ENCODE peak calls at places on chromosomes 6 and 20, in eight cellular contexts. E is SK-N-SH, Y is mucosa of descending colon, P is left ventricle myocardium inferior, Z is HCT116, J is testis, T is stomach, H is lower leg skin. A is an unnamed sample.

GRCh38 chr6:13355043-13355945 is 27.0 kb upstream of the TBC1D7 start:
- DNase-seq in Z (peak), P (no peak), E (no peak), T (no peak), H (no peak), J (no peak), Y (no peak), A (no peak)

GRCh38 chr20:50317644-50318043 is 127.0 kb downstream of the CEBPB start:
- DNase-seq in J (no peak), T (no peak), E (no peak), H (peak), Y (no peak), Z (no peak), P (no peak), A (no peak)

GRCh38 chr6:144219056-144219685 is 66.0 kb upstream of the UTRN start:
- DNase-seq in P (no peak), Z (peak), E (peak), Y (no peak), H (no peak), J (no peak), T (no peak), A (no peak)

GRCh38 chr6:147381734-147382133 is 126.8 kb upstream of the SAMD5 start:
- DNase-seq in E (no peak), T (no peak), J (no peak), Y (no peak), Z (no peak), H (no peak), P (no peak), A (no peak)

GRCh38 chr6:168133186-168133585 is 54.2 kb upstream of the FRMD1 start:
- DNase-seq in Z (no peak), P (peak), Y (peak), T (no peak), J (peak), H (peak), E (no peak), A (no peak)

GRCh38 chr6:160349837-160350236 is 1.7 kb downstream of the SLC22A3 start:
- DNase-seq in Z (no peak), Y (no peak), H (no peak), E (no peak), J (no peak), P (no peak), T (no peak), A (no peak)

GRCh38 chr6:4928426-4928825 is 75.4 kb downstream of the RPP40 start:
- DNase-seq in P (no peak), Z (no peak), T (no peak), H (no peak), E (no peak), J (no peak), Y (no peak), A (no peak)

GRCh38 chr6:3770023-3770422 is 18.5 kb upstream of the PXDC1 start:
- DNase-seq in E (no peak), J (no peak), Y (no peak), T (no peak), H (no peak), Z (no peak), P (no peak), A (no peak)

GRCh38 chr6:37861452-37861851 is 41.9 kb downstream of the ZFAND3 start:
- DNase-seq in E (no peak), J (no peak), H (no peak), T (no peak), Z (no peak), Y (no peak), P (no peak), A (no peak)

GRCh38 chr20:45111285-45111684 is 3.7 kb downstream of the WFDC5 start:
- DNase-seq in T (no peak), J (no peak), Y (no peak), P (no peak), E (no peak), Z (no peak), H (no peak), A (no peak)

GRCh38 chr6:34970962-34971361 is 81.9 kb downstream of the ANKS1A start:
- DNase-seq in Z (no peak), T (no peak), P (no peak), Y (no peak), H (no peak), E (no peak), J (no peak), A (no peak)

GRCh38 chr6:137914530-137915193 is 47.6 kb downstream of the TNFAIP3 start:
- DNase-seq in P (no peak), Y (no peak), J (no peak), E (no peak), H (no peak), Z (no peak), T (no peak), A (no peak)

GRCh38 chr6:148370171-148370570 is 27.5 kb downstream of the SASH1 start:
- DNase-seq in E (no peak), Y (no peak), P (no peak), H (no peak), J (no peak), Z (no peak), T (no peak), A (no peak)

GRCh38 chr6:136549359-136550044 is 720 bp downstream of the MAP7 start:
- DNase-seq in Y (peak), E (peak), H (peak), T (peak), Z (no peak), J (peak), P (no peak), A (no peak)

GRCh38 chr6:16239090-16239797 is 857 bp downstream of the GMPR start:
- DNase-seq in T (peak), E (peak), Y (peak), Z (no peak), J (peak), P (peak), H (no peak), A (peak)

GRCh38 chr6:70277480-70277879 is 25.4 kb downstream of the COL9A1 start:
- DNase-seq in Y (no peak), J (no peak), Z (no peak), E (no peak), H (no peak), P (no peak), T (no peak), A (no peak)

GRCh38 chr6:149484733-149485700 is at the start of gene ZC3H12D:
- DNase-seq in J (peak), T (peak), P (peak), Y (peak), H (peak), Z (peak), E (no peak), A (no peak)

GRCh38 chr6:139732451-139732850 is 358.0 kb upstream of the CITED2 start:
- DNase-seq in H (peak), P (no peak), Z (peak), Y (no peak), T (no peak), J (no peak), E (no peak), A (no peak)

GRCh38 chr6:113564401-113565161 is 292.6 kb upstream of the MARCKS start:
- DNase-seq in P (peak), Z (no peak), H (peak), E (peak), Y (peak), J (peak), T (peak), A (peak)

GRCh38 chr6:20658053-20658452 is 123.8 kb downstream of the CDKAL1 start:
- DNase-seq in P (no peak), H (no peak), J (no peak), Z (no peak), T (no peak), Y (no peak), E (no peak), A (no peak)

GRCh38 chr6:150002710-150003109 is 22.6 kb downstream of the RAET1L start:
- DNase-seq in T (no peak), E (no peak), P (no peak), H (no peak), Y (no peak), J (no peak), Z (no peak), A (no peak)

GRCh38 chr6:146106532-146106931 is 77.7 kb downstream of the GRM1 start:
- DNase-seq in E (no peak), H (no peak), J (no peak), Z (no peak), P (no peak), Y (no peak), T (no peak), A (no peak)

GRCh38 chr20:34675993-34676641 is 775 bp downstream of the PIGU start:
- DNase-seq in Z (no peak), T (no peak), H (no peak), Y (no peak), E (no peak), J (no peak), P (no peak), A (no peak)

GRCh38 chr20:34675561-34675960 is 1.3 kb downstream of the PIGU start:
- DNase-seq in T (no peak), E (no peak), J (no peak), Y (no peak), H (no peak), P (no peak), Z (no peak), A (no peak)

GRCh38 chr20:34680586-34680985 is 3.7 kb upstream of the PIGU start:
- DNase-seq in Z (no peak), P (no peak), T (no peak), H (no peak), J (no peak), Y (no peak), E (no peak), A (no peak)

GRCh38 chr20:34673411-34673810 is 3.5 kb downstream of the PIGU start:
- DNase-seq in J (no peak), H (no peak), E (no peak), P (no peak), T (no peak), Y (no peak), Z (no peak), A (no peak)

DNA sequence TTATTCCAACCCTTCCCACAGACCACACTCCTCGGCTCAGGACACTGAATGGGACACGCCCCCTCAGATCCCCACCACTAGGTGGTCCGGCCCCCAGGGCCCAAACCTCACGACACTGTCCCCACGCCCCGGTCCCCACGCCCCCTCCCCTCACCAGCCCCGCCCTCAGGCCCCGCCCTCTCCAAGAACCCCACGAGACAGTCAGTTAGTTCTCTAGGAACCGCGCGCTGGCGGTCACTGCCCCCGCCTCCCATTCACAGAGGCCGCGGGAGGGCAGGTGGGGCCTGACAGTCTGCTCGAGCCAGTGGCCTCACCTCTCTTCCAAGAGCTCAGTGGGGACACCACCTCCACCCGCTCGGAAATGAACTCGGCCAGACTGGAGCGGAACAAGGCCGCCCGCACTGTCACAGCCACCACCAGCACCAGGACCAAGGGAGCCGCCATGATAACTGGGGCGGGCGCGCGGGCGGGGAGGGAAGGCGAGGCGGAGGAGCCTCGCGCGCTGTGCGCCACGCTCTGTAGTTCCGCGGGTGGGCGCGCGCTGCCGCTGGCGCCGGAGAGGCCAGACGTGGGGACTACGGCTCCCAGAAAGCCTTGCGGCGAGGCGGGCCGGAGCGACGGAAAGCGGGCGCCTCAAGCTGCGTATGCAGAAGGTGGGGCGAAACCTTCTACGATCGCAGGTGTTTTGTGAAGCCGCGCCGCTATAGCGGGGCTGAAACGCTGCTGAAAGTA is at the start of gene PIGU:
- DNase-seq in T (peak), H (peak), Z (peak), P (peak), Y (peak), J (peak), E (peak), A (peak)
- TF ChIP-seq CTCF in T (peak), H (no peak), Z (no peak), P (peak), Y (peak), J (peak), E (no peak), A (no peak)

GRCh38 chr20:47013606-47014005 is 119.0 kb downstream of the EYA2 start:
- DNase-seq in E (no peak), P (no peak), Z (no peak), T (no peak), Y (no peak), H (no peak), J (no peak), A (no peak)
- TF ChIP-seq CTCF in E (no peak), P (no peak), Z (no peak), T (no peak), Y (no peak), H (no peak), J (no peak), A (no peak)

GRCh38 chr6:25312703-25313102 is 33.5 kb downstream of the CARMIL1 start:
- DNase-seq in P (no peak), Y (no peak), E (no peak), H (no peak), T (no peak), J (no peak), Z (peak), A (no peak)

GRCh38 chr6:25315778-25316177 is 36.6 kb downstream of the CARMIL1 start:
- DNase-seq in Z (no peak), P (no peak), T (no peak), J (no peak), H (no peak), Y (no peak), E (no peak), A (no peak)

GRCh38 chr6:25315194-25315593 is 36.0 kb downstream of the CARMIL1 start:
- DNase-seq in H (no peak), Y (no peak), E (no peak), T (no peak), P (no peak), J (no peak), Z (no peak), A (no peak)

GRCh38 chr6:25316626-25317025 is 37.5 kb downstream of the CARMIL1 start:
- DNase-seq in H (no peak), P (no peak), E (no peak), T (no peak), Y (no peak), J (no peak), Z (no peak), A (no peak)

GRCh38 chr6:25314776-25315175 is 35.6 kb downstream of the CARMIL1 start:
- DNase-seq in P (no peak), Z (no peak), E (no peak), Y (no peak), H (no peak), J (no peak), T (no peak), A (no peak)
- TF ChIP-seq CTCF in P (no peak), Z (no peak), E (no peak), Y (no peak), H (no peak), J (no peak), T (no peak), A (no peak)

GRCh38 chr20:60269571-60270162 is 311.4 kb downstream of the CDH26 start:
- DNase-seq in J (no peak), Z (no peak), P (no peak), H (no peak), Y (no peak), E (no peak), T (no peak), A (no peak)

GRCh38 chr20:60272790-60273189 is 314.6 kb downstream of the CDH26 start:
- DNase-seq in T (no peak), P (no peak), H (no peak), J (no peak), E (no peak), Y (no peak), Z (no peak), A (no peak)

GRCh38 chr20:60268502-60268901 is 310.3 kb downstream of the CDH26 start:
- DNase-seq in Z (no peak), H (no peak), J (peak), E (no peak), T (no peak), P (no peak), Y (no peak), A (no peak)

GRCh38 chr20:60270341-60270740 is 312.1 kb downstream of the CDH26 start:
- DNase-seq in Y (no peak), H (no peak), P (no peak), Z (no peak), E (no peak), J (no peak), T (no peak), A (no peak)

DNA sequence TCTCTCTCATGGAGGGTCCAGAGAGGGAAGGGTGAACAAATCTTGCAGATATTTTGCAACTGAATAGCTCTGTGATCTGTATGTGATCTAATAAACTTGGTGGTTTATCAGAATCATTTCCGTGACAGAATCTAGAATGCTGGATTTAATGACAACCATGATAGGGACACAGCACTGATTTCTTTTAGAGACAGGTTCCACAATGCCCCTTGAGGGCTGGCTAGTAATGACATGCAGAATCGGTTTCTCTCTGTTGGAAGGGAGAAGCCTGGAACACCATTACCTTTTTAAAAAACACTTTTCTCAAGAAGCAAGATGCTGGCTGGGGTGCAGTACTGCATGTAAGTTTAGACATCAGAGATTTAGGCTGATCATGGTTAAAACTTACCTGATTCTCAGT is 313.4 kb downstream of the CDH26 start:
- DNase-seq in J (no peak), Z (no peak), P (no peak), T (no peak), E (peak), Y (no peak), H (no peak), A (no peak)
- TF ChIP-seq CTCF in J (no peak), Z (no peak), P (peak), T (no peak), E (no peak), Y (no peak), H (no peak), A (no peak)

GRCh38 chr20:33235696-33236095 is at the start of gene BPIFA1:
- DNase-seq in P (no peak), Y (no peak), Z (no peak), H (no peak), T (no peak), J (no peak), E (no peak), A (no peak)

GRCh38 chr20:33232486-33233072 is 3.2 kb upstream of the BPIFA1 start:
- DNase-seq in Z (no peak), H (no peak), P (no peak), T (no peak), Y (no peak), E (no peak), J (no peak), A (no peak)

GRCh38 chr20:33234050-33234449 is 1.7 kb upstream of the BPIFA1 start:
- DNase-seq in Y (no peak), P (no peak), J (no peak), T (no peak), Z (no peak), E (no peak), H (no peak), A (no peak)

GRCh38 chr20:33231237-33231636 is 4.6 kb upstream of the BPIFA1 start:
- DNase-seq in P (no peak), E (no peak), T (no peak), Z (no peak), J (no peak), H (no peak), Y (no peak), A (no peak)

DNA sequence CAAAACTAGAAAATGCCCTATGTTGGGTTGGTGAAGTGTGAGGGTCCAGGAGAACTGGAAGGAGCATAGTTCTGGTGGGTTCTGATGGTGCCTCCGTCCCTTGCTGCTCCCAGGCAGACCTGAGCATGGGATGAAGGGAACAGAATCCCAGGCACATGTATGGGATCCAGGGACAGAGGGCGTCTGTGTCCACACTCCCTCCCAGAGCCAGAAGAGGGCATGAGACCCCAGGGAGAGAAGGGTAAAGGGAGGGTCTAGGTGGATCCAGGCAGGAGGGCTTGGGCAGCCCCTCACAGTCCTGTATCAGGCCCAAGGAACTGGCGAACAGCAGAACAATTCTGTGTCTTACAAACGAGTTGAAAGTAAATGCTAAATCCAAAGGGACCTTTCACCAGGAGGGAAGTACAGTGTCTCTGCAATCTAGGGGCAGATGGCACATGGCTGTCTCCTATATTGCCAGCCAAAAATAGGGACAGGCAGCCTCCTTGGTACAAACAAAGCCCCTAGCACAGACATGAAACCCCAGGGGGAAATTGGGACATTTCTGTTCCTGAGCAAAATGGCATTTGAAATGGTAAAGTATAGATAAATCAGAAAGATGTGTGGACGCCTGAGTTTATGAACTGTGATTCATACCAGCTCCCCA is 2.5 kb upstream of the BPIFA1 start:
- DNase-seq in E (peak), P (no peak), Y (no peak), H (no peak), T (no peak), Z (no peak), J (no peak), A (no peak)
- TF ChIP-seq CTCF in E (no peak), P (no peak), Y (no peak), H (no peak), T (no peak), Z (no peak), J (no peak), A (no peak)

DNA sequence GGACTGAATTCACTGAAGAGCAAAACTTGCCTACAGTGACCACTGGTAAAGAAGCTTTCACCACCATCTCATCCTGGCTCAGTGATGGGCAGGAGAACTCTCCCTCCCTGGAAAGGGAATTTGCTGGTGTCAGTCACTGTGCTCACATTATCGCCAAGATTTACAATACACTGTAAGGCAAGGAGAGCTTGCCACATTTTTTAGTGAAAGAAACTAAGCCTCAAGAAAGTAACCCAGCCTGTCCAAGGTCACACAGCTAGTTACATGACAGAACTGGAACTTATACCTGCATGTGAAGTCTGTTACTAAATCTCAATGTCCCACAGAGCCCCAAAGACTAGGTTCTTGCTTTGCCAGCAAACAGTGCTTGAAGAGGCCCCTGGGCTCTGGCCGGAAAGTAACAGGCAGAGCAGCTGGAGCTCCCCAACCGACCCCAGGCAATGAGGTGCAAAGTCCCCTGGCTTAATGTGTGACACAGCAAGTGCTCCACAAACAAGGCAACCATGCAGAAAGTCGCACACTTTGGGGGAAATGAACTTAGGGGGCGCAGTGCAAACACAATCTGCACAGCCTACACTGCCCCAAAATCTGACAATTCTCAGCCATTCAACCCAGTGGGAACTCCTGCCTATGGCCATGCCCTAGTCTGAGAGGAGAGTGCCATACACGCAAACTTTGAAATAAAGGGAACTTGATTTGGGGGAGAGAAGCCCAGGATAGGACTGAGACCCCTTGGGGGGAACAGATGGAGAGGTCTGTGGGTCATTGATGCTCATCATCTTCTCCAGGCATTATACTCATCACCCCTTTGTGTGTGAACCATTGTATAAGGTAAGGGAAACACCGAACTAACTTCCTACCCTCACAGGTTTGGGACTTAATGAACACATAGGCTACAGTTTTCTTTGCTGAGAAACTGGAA is 1.9 kb downstream of the BCL2L1 start:
- DNase-seq in H (no peak), T (peak), P (no peak), Z (no peak), E (no peak), Y (peak), J (no peak), A (no peak)
- TF ChIP-seq CTCF in H (no peak), T (no peak), P (no peak), Z (no peak), E (no peak), Y (no peak), J (no peak), A (no peak)